ENCODE peak calls at places on chromosomes 11 and 22, in seven cellular contexts. One of them, this sample, is unnamed.

GRCh38 chr11:78132475-78132874 is 7.0 kb downstream of the ALG8 start:
- DNase-seq in GM12865: no peak
- DNase-seq in tibial artery: no peak
- DNase-seq in fibroblast of lung: no peak
- DNase-seq in psoas muscle: no peak
- DNase-seq in sigmoid colon: no peak
- DNase-seq in stomach: no peak
- DNase-seq in this sample: no peak

GRCh38 chr11:123653997-123654565 is 343 bp downstream of the SCN3B start:
- DNase-seq in GM12865: no peak
- DNase-seq in psoas muscle: peak; percentile 79
- DNase-seq in fibroblast of lung: peak; percentile 60
- DNase-seq in tibial artery: no peak
- DNase-seq in sigmoid colon: peak; percentile 66
- DNase-seq in stomach: peak; percentile 32
- DNase-seq in this sample: peak; percentile 82

GRCh38 chr11:106137061-106137460 is 59.6 kb downstream of the AASDHPPT start:
- DNase-seq in GM12865: no peak
- DNase-seq in stomach: no peak
- DNase-seq in fibroblast of lung: peak; percentile 41
- DNase-seq in tibial artery: no peak
- DNase-seq in sigmoid colon: no peak
- DNase-seq in psoas muscle: no peak
- DNase-seq in this sample: no peak

GRCh38 chr11:19705936-19706335 is 6.7 kb upstream of the NAV2 start:
- DNase-seq in psoas muscle: no peak
- DNase-seq in GM12865: no peak
- DNase-seq in fibroblast of lung: no peak
- DNase-seq in stomach: no peak
- DNase-seq in tibial artery: no peak
- DNase-seq in sigmoid colon: no peak
- DNase-seq in this sample: no peak

GRCh38 chr11:36187618-36188017 is 101.6 kb downstream of the COMMD9 start:
- DNase-seq in stomach: no peak
- DNase-seq in GM12865: no peak
- DNase-seq in tibial artery: no peak
- DNase-seq in sigmoid colon: no peak
- DNase-seq in fibroblast of lung: no peak
- DNase-seq in psoas muscle: no peak
- DNase-seq in this sample: no peak

GRCh38 chr11:117438371-117439000 is 110.8 kb downstream of the CEP164 start:
- DNase-seq in fibroblast of lung: peak; percentile 68
- DNase-seq in GM12865: peak; percentile 61
- DNase-seq in sigmoid colon: no peak
- DNase-seq in stomach: no peak
- DNase-seq in tibial artery: peak; percentile 40
- DNase-seq in psoas muscle: no peak
- DNase-seq in this sample: no peak

GRCh38 chr11:65126624-65127274 is 4.6 kb downstream of the MRPL49 start:
- DNase-seq in fibroblast of lung: no peak
- DNase-seq in GM12865: no peak
- DNase-seq in sigmoid colon: peak; percentile 46
- DNase-seq in stomach: no peak
- DNase-seq in psoas muscle: no peak
- DNase-seq in tibial artery: peak; percentile 28
- DNase-seq in this sample: no peak

GRCh38 chr11:110314366-110315095 is 18.1 kb upstream of the RDX start:
- DNase-seq in tibial artery: no peak
- DNase-seq in GM12865: no peak
- DNase-seq in psoas muscle: no peak
- DNase-seq in stomach: no peak
- DNase-seq in fibroblast of lung: no peak
- DNase-seq in sigmoid colon: no peak
- DNase-seq in this sample: no peak

GRCh38 chr22:22692707-22693530 is 48.5 kb downstream of the GGTLC2 start:
- DNase-seq in psoas muscle: no peak
- DNase-seq in tibial artery: peak; percentile 33
- DNase-seq in stomach: peak; percentile 75
- DNase-seq in GM12865: peak; percentile 45
- DNase-seq in fibroblast of lung: peak; percentile 25
- DNase-seq in sigmoid colon: peak; percentile 48
- DNase-seq in this sample: peak; percentile 45

GRCh38 chr11:97345031-97345430 is 955.2 kb downstream of the JRKL start:
- DNase-seq in tibial artery: no peak
- DNase-seq in stomach: no peak
- DNase-seq in psoas muscle: no peak
- DNase-seq in GM12865: no peak
- DNase-seq in fibroblast of lung: no peak
- DNase-seq in sigmoid colon: no peak
- DNase-seq in this sample: no peak

GRCh38 chr22:40238425-40239344 is 61.0 kb downstream of the TNRC6B start:
- DNase-seq in psoas muscle: no peak
- DNase-seq in sigmoid colon: no peak
- DNase-seq in fibroblast of lung: peak; percentile 85
- DNase-seq in stomach: peak; percentile 33
- DNase-seq in GM12865: peak; percentile 53
- DNase-seq in tibial artery: peak; percentile 76
- DNase-seq in this sample: no peak

GRCh38 chr11:393219-394033 is 583 bp upstream of the PKP3 start:
- DNase-seq in psoas muscle: no peak
- DNase-seq in stomach: peak; percentile 66
- DNase-seq in fibroblast of lung: peak; percentile 76
- DNase-seq in sigmoid colon: no peak
- DNase-seq in GM12865: no peak
- DNase-seq in tibial artery: no peak
- DNase-seq in this sample: no peak

GRCh38 chr22:27195104-27195503 is 537.7 kb downstream of the MIAT start:
- DNase-seq in GM12865: no peak
- DNase-seq in psoas muscle: no peak
- DNase-seq in tibial artery: no peak
- DNase-seq in stomach: no peak
- DNase-seq in sigmoid colon: peak; percentile 88
- DNase-seq in fibroblast of lung: no peak
- DNase-seq in this sample: no peak

GRCh38 chr11:65423516-65424199 is 1.1 kb downstream of the NEAT1 start:
- DNase-seq in sigmoid colon: peak; percentile 72
- DNase-seq in GM12865: peak; percentile 38
- DNase-seq in psoas muscle: peak; percentile 58
- DNase-seq in fibroblast of lung: peak; percentile 29
- DNase-seq in stomach: peak; percentile 40
- DNase-seq in tibial artery: peak; percentile 67
- DNase-seq in this sample: no peak

GRCh38 chr11:66727883-66728759 is 895 bp downstream of the SPTBN2 start:
- DNase-seq in sigmoid colon: peak; percentile 52
- DNase-seq in stomach: no peak
- DNase-seq in tibial artery: no peak
- DNase-seq in fibroblast of lung: no peak
- DNase-seq in GM12865: no peak
- DNase-seq in psoas muscle: peak; percentile 39
- DNase-seq in this sample: no peak

GRCh38 chr11:61384271-61385242 is 7.8 kb upstream of the TMEM216 start:
- DNase-seq in tibial artery: no peak
- DNase-seq in stomach: no peak
- DNase-seq in GM12865: no peak
- DNase-seq in fibroblast of lung: no peak
- DNase-seq in psoas muscle: no peak
- DNase-seq in sigmoid colon: no peak
- DNase-seq in this sample: no peak
- TF ChIP-seq CTCF in tibial artery: no peak
- TF ChIP-seq CTCF in stomach: no peak
- TF ChIP-seq CTCF in GM12865: peak; percentile 14
- TF ChIP-seq CTCF in fibroblast of lung: peak; percentile 43
- TF ChIP-seq CTCF in psoas muscle: no peak
- TF ChIP-seq CTCF in sigmoid colon: no peak
- TF ChIP-seq CTCF in this sample: no peak

DNA sequence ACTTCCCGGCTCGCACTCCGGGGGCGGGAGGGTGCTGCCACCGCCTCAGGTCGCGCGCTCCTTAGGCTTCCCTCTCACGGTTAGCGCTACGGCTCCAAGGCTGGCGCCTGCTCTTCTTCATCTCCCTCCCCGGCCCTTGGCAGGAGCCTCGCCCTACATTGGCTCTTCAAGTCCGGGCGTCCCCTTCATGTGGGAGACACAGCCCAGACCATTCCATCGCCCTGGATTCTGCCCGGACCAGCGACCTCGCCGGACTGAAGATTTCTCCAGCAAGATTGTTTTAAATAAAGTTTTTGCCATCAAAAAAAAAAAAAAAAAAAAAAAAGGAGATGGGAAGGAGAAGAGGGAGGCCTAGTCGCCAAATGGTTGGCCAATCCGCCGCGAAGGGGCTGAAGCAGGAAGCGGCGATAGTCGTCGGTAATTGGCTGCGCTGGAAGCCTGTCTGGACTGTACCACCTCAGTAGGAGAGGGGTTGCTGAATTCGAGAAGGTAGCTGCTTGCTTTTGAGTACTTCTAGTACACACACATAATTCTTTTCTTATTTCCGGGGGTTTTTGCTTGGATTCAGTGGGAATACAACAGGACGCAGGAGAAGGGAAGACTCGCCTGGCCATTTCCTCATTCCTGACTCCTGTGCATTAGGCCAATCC is 724 bp upstream of the ZDHHC5 start:
- DNase-seq in sigmoid colon: peak; percentile 100
- DNase-seq in stomach: peak; percentile 97
- DNase-seq in tibial artery: peak; percentile 99
- DNase-seq in GM12865: peak; percentile 99
- DNase-seq in fibroblast of lung: peak; percentile 99
- DNase-seq in psoas muscle: peak; percentile 99
- DNase-seq in this sample: peak; percentile 89
- TF ChIP-seq CTCF in sigmoid colon: no peak
- TF ChIP-seq CTCF in stomach: no peak
- TF ChIP-seq CTCF in tibial artery: peak; percentile 12
- TF ChIP-seq CTCF in GM12865: no peak
- TF ChIP-seq CTCF in fibroblast of lung: no peak
- TF ChIP-seq CTCF in psoas muscle: no peak
- TF ChIP-seq CTCF in this sample: no peak

GRCh38 chr11:120240866-120241265 is 926 bp downstream of the POU2F3 start:
- DNase-seq in stomach: no peak
- DNase-seq in GM12865: no peak
- DNase-seq in psoas muscle: no peak
- DNase-seq in sigmoid colon: no peak
- DNase-seq in fibroblast of lung: no peak
- DNase-seq in tibial artery: no peak
- DNase-seq in this sample: no peak

GRCh38 chr11:120243221-120243620 is 3.3 kb downstream of the POU2F3 start:
- DNase-seq in sigmoid colon: no peak
- DNase-seq in psoas muscle: no peak
- DNase-seq in stomach: no peak
- DNase-seq in fibroblast of lung: no peak
- DNase-seq in tibial artery: no peak
- DNase-seq in GM12865: no peak
- DNase-seq in this sample: no peak

GRCh38 chr11:120241277-120241676 is 1.3 kb downstream of the POU2F3 start:
- DNase-seq in sigmoid colon: no peak
- DNase-seq in fibroblast of lung: no peak
- DNase-seq in GM12865: no peak
- DNase-seq in stomach: no peak
- DNase-seq in tibial artery: no peak
- DNase-seq in psoas muscle: no peak
- DNase-seq in this sample: no peak

GRCh38 chr11:120238968-120239620 is 846 bp upstream of the POU2F3 start:
- DNase-seq in psoas muscle: no peak
- DNase-seq in stomach: no peak
- DNase-seq in tibial artery: no peak
- DNase-seq in sigmoid colon: no peak
- DNase-seq in fibroblast of lung: no peak
- DNase-seq in GM12865: no peak
- DNase-seq in this sample: no peak

DNA sequence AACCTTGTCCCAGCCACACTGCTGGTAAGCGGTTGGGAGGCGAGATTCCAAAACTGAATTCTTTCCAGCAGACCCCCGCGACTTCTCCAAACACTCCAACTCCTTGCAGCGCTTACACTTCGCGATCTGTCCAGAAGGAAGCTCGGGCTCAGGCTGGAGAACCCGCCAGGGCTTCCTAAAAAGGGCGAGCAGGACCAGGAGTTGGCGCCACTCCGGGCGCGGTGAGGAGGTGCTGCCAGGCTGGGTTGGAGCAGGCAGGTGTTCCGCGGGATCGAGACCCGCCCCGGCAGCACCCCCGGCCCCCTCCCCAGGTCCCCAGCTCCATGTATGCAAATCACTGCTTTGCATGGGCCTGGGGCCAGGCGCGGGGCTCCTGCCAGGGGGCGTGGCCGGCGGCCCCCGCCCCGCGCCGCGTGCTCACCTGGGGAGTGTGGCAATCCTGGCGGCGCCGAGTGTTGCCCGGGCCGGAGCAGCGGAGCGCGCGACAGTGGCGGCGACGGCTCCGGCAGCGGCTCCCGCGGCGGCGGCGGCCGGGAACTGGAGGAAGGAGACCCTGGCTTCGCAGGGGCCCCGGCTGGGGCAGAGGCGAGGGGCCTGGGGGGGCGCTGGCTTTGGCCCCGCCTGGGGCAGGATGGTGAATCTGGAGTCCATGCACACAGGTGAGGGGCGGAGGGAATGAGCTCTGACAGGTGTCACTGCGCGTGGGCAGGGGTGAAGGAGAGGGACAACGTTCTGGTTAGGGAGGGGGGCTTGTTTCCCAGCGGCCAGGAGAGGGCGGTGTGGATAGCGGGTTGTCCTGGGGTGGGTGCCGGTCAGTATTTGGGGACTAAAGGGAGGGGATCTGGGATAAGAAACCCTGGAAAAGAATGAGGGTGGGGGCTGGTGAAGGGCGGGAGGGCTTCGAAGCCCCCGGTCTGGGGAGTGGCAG is at the start of gene POU2F3:
- DNase-seq in fibroblast of lung: no peak
- DNase-seq in tibial artery: no peak
- DNase-seq in GM12865: no peak
- DNase-seq in psoas muscle: peak; percentile 34
- DNase-seq in sigmoid colon: no peak
- DNase-seq in stomach: peak; percentile 52
- DNase-seq in this sample: no peak
- TF ChIP-seq CTCF in fibroblast of lung: peak; percentile 14
- TF ChIP-seq CTCF in tibial artery: no peak
- TF ChIP-seq CTCF in GM12865: peak; percentile 13
- TF ChIP-seq CTCF in psoas muscle: no peak
- TF ChIP-seq CTCF in sigmoid colon: no peak
- TF ChIP-seq CTCF in stomach: no peak
- TF ChIP-seq CTCF in this sample: no peak

DNA sequence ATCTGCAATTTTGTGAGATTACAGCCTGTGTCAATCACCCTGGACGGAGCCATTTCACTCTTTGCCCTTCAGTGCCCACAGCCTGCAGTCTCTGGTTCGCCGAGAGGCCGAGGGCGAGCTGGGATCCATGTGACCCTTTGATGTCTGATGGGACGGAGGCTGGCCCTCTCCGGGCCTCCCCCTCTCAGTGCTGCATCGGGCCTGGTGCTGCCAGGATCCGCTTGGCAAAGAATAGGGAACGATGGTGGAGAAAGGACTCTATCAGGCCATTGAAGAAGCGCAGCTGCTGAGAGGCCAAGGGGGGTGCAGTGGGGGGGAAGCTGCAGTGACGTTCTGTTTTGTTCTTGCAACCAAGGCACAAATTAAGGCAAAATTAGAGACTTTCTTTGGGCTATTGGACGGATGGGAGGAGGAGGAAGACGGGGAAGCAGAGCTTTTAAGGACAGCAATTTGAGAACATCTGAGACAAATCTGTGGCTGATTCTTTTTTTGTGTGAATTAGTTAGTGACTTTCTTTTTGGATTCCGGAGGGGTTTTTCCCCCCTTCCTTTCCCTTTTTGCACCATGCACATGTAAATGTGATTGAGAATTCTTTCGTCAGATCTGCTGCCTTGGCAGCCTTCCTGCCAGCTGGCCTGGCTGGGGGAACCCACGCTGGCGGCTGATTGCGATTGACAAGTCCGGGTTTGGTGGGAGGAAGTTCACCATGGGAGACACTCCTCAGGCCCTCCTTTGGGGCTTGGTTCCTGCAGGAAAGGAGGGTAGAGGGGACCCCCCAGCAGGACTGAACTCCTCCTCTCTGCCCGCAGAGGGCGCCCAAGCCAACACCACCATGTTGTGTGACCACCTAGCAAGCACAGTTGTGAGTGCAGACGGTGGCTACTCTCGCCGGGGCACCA is 214.5 kb downstream of the NTM start:
- DNase-seq in sigmoid colon: no peak
- DNase-seq in fibroblast of lung: no peak
- DNase-seq in stomach: no peak
- DNase-seq in tibial artery: no peak
- DNase-seq in psoas muscle: no peak
- DNase-seq in GM12865: peak; percentile 22
- DNase-seq in this sample: no peak
- TF ChIP-seq CTCF in sigmoid colon: no peak
- TF ChIP-seq CTCF in fibroblast of lung: peak; percentile 32
- TF ChIP-seq CTCF in stomach: no peak
- TF ChIP-seq CTCF in tibial artery: no peak
- TF ChIP-seq CTCF in psoas muscle: no peak
- TF ChIP-seq CTCF in GM12865: peak; percentile 34
- TF ChIP-seq CTCF in this sample: no peak

This sample was measured in mesothelial cell of epicardium.